ENCODE peak calls at places on chromosomes 16 and 17, in four cellular contexts. K, I, J and D are unnamed samples.

GRCh38 chr16:14475370-14476139 is 154.5 kb downstream of the PARN start:
- DNase-seq in J (no peak), K (no peak), I (no peak), D (no peak)

GRCh38 chr17:68425979-68426378 is 31.3 kb downstream of the WIPI1 start:
- DNase-seq in K (no peak), I (no peak), J (no peak), D (no peak)

GRCh38 chr16:46801428-46802049 is 29.4 kb downstream of the C16orf87 start:
- DNase-seq in J (peak), I (no peak), K (no peak), D (no peak)

GRCh38 chr17:7775058-7775457 is 57.5 kb downstream of the DNAH2 start:
- DNase-seq in I (no peak), K (no peak), J (no peak), D (no peak)

GRCh38 chr17:71922439-71922838 is 198.4 kb upstream of the SOX9 start:
- DNase-seq in J (no peak), K (no peak), I (peak), D (no peak)

GRCh38 chr17:67324330-67324729 is 42.0 kb downstream of the PSMD12 start:
- DNase-seq in K (no peak), J (no peak), I (no peak), D (no peak)

GRCh38 chr17:49218941-49219913 is 8.7 kb downstream of the ABI3 start:
- DNase-seq in K (no peak), I (peak), J (peak), D (peak)

GRCh38 chr16:88482630-88483391 is 29.7 kb downstream of the ZFPM1 start:
- DNase-seq in I (no peak), K (no peak), J (no peak), D (no peak)

GRCh38 chr17:76033139-76033538 is 6.0 kb upstream of the EVPL start:
- DNase-seq in I (no peak), K (no peak), J (no peak), D (no peak)

GRCh38 chr16:66228791-66229190 is 137.7 kb upstream of the CDH5 start:
- DNase-seq in J (no peak), I (no peak), K (no peak), D (no peak)

GRCh38 chr17:13024033-13024432 is 6.2 kb upstream of the ELAC2 start:
- DNase-seq in J (no peak), I (no peak), K (no peak), D (no peak)

GRCh38 chr16:68985855-68986254 is 119.6 kb upstream of the HAS3 start:
- DNase-seq in J (no peak), I (no peak), K (no peak), D (no peak)

GRCh38 chr17:55444471-55445441 is 23.1 kb upstream of the MMD start:
- DNase-seq in J (no peak), K (no peak), I (no peak), D (peak)

GRCh38 chr17:75896360-75897075 is at the start of gene TRIM65:
- DNase-seq in I (peak), J (peak), K (peak), D (peak)

GRCh38 chr16:56858375-56858774 is 6.6 kb upstream of the SLC12A3 start:
- DNase-seq in I (no peak), K (no peak), J (no peak), D (no peak)